ENCODE peak calls at places on chromosome 13, in nine cellular contexts. X, B, V, P, J, H, L, C and T are unnamed samples.

GRCh38 chr13:34857561-34857960 is 84.5 kb upstream of the NBEA start:
- DNase-seq in X (no peak), V (no peak), L (no peak), B (no peak), J (no peak), H (no peak), P (no peak), C (no peak), T (no peak)

GRCh38 chr13:96020155-96020575 is 33.0 kb downstream of the UGGT2 start:
- DNase-seq in H (no peak), C (no peak), J (peak), X (no peak), V (no peak), L (peak), B (peak), P (no peak), T (no peak)

GRCh38 chr13:112894673-112895481 is 74.1 kb upstream of the MCF2L start:
- DNase-seq in C (no peak), L (peak), B (no peak), X (peak), V (no peak), J (no peak), H (no peak), P (no peak), T (no peak)

GRCh38 chr13:76019421-76020044 is 383.4 kb downstream of the LMO7 start:
- DNase-seq in H (no peak), V (peak), C (no peak), J (no peak), L (no peak), X (no peak), B (peak), P (no peak), T (no peak)

GRCh38 chr13:48302920-48303330 is 626 bp upstream of the RB1 start:
- DNase-seq in P (no peak), C (no peak), H (no peak), B (peak), X (no peak), V (no peak), J (peak), L (peak), T (no peak)

GRCh38 chr13:113804017-113804702 is 45.1 kb downstream of the TMEM255B start:
- DNase-seq in B (no peak), C (no peak), X (peak), L (no peak), V (no peak), H (no peak), J (no peak), P (peak), T (no peak)

GRCh38 chr13:27792393-27793218 is at the start of gene GSX1:
- DNase-seq in L (peak), B (no peak), H (peak), C (no peak), P (no peak), J (peak), X (peak), V (peak), T (no peak)

GRCh38 chr13:113169277-113170272 is 11.1 kb downstream of the PROZ start:
- DNase-seq in L (no peak), C (no peak), H (no peak), P (no peak), B (no peak), J (no peak), V (no peak), X (peak), T (no peak)

GRCh38 chr13:54972838-54973237 is 1944.2 kb downstream of the OLFM4 start:
- DNase-seq in X (no peak), C (no peak), B (no peak), H (no peak), L (no peak), V (no peak), P (no peak), J (no peak), T (no peak)

GRCh38 chr13:103046676-103047075 is 19.5 kb downstream of the SLC10A2 start:
- DNase-seq in L (no peak), B (no peak), H (no peak), X (no peak), V (no peak), C (no peak), J (no peak), P (no peak), T (no peak)

GRCh38 chr13:67652887-67653286 is 422.8 kb upstream of the PCDH9 start:
- DNase-seq in H (no peak), P (no peak), B (no peak), C (no peak), J (no peak), X (no peak), L (no peak), V (no peak), T (no peak)

GRCh38 chr13:35157143-35157755 is 215.2 kb downstream of the NBEA start:
- DNase-seq in L (peak), B (peak), H (no peak), P (peak), V (no peak), C (no peak), X (no peak), J (peak), T (no peak)

GRCh38 chr13:39417643-39418042 is 185.3 kb downstream of the LHFPL6 start:
- DNase-seq in V (peak), H (peak), L (no peak), B (no peak), J (peak), P (no peak), X (no peak), C (no peak), T (no peak)

GRCh38 chr13:33508060-33508459 is 222.5 kb upstream of the STARD13 start:
- DNase-seq in X (no peak), V (no peak), B (no peak), L (no peak), J (no peak), C (no peak), H (no peak), P (no peak), T (no peak)

GRCh38 chr13:102856603-102857002 is 10.8 kb downstream of the ERCC5 start:
- DNase-seq in V (no peak), B (no peak), X (peak), J (no peak), L (peak), H (no peak), C (no peak), P (no peak), T (no peak)

GRCh38 chr13:91652389-91652788 is 254.0 kb downstream of the GPC5 start:
- DNase-seq in X (no peak), V (no peak), H (no peak), C (no peak), B (no peak), J (peak), L (no peak), P (no peak), T (no peak)

GRCh38 chr13:27455331-27455855 is 5.0 kb upstream of the MTIF3 start:
- DNase-seq in V (no peak), J (no peak), P (no peak), C (no peak), L (no peak), X (no peak), B (no peak), H (no peak), T (no peak)

GRCh38 chr13:100694722-100695644 is 20.4 kb upstream of the TMTC4 start:
- DNase-seq in L (peak), V (peak), B (peak), H (no peak), X (peak), J (peak), C (no peak), P (no peak), T (no peak)

GRCh38 chr13:28012896-28013295 is 24.4 kb upstream of the URAD start:
- DNase-seq in C (no peak), L (no peak), V (no peak), P (no peak), B (no peak), H (no peak), X (no peak), J (no peak), T (no peak)

GRCh38 chr13:86298741-86299140 is 499.5 kb upstream of the SLITRK6 start:
- DNase-seq in L (no peak), B (no peak), P (no peak), H (no peak), J (no peak), C (no peak), X (no peak), V (no peak), T (no peak)

GRCh38 chr13:73273737-73274136 is 214.9 kb downstream of the KLF5 start:
- DNase-seq in L (no peak), P (no peak), J (peak), V (no peak), C (no peak), H (no peak), B (no peak), X (no peak), T (no peak)

GRCh38 chr13:24097064-24097463 is 63.5 kb upstream of the SPATA13 start:
- DNase-seq in X (no peak), J (peak), H (no peak), V (no peak), B (no peak), C (no peak), L (no peak), P (no peak), T (no peak)

GRCh38 chr13:23673354-23673753 is 103.1 kb downstream of the TNFRSF19 start:
- DNase-seq in X (no peak), V (no peak), B (no peak), J (peak), P (peak), L (no peak), H (no peak), C (no peak), T (no peak)

GRCh38 chr13:33940898-33941297 is 122.9 kb downstream of the RFC3 start:
- DNase-seq in X (no peak), B (no peak), P (no peak), L (no peak), C (no peak), V (no peak), H (no peak), J (peak), T (no peak)

GRCh38 chr13:110137677-110138008 is 169.3 kb downstream of the COL4A1 start:
- DNase-seq in X (peak), P (no peak), B (peak), H (no peak), V (no peak), J (no peak), L (peak), C (no peak), T (no peak)

GRCh38 chr13:81133066-81133465 is 792.1 kb upstream of the SPRY2 start:
- DNase-seq in B (no peak), C (no peak), H (no peak), J (no peak), P (no peak), X (no peak), V (no peak), L (no peak), T (no peak)

GRCh38 chr13:26557393-26558073 is at the start of gene WASF3:
- DNase-seq in P (peak), V (peak), X (peak), L (peak), B (peak), C (peak), H (peak), J (peak), T (no peak)

GRCh38 chr13:35139591-35139990 is 197.5 kb downstream of the NBEA start:
- DNase-seq in J (peak), X (no peak), P (no peak), V (no peak), B (no peak), L (no peak), H (no peak), C (no peak), T (no peak)

GRCh38 chr13:114054269-114054668 is 78.2 kb downstream of the RASA3 start:
- DNase-seq in L (no peak), C (no peak), H (no peak), P (no peak), V (no peak), X (no peak), J (no peak), B (no peak), T (no peak)

GRCh38 chr13:32272021-32272695 is 43.0 kb downstream of the ZAR1L start:
- DNase-seq in P (no peak), B (no peak), L (no peak), H (no peak), X (no peak), J (no peak), C (no peak), V (no peak), T (no peak)

GRCh38 chr13:61664821-61665705 is 249.4 kb upstream of the PCDH20 start:
- DNase-seq in L (no peak), H (no peak), B (peak), P (no peak), J (no peak), V (no peak), X (no peak), C (no peak), T (no peak)

DNA sequence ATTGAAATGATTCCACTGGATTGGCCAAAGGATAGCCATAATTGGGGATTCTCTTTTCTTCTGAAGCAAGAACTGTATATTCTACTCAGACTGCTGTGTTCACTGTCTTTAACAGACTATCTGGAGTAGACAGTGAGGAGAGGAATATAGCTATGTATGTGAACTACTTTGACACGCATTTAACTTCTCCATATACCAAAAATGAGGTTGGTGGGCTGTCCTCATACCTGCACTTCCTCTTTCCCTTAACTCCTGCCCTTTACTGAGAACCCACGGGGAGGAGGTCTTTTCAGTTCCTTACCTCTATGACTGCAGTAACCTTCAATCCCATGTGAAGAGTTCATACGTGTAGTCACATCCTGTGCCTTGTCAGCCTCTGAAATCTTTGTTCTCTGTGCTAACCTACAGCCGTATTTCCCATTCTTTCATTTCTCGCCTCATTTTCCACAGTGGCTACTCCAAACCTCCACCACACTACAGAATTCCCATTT is 305.8 kb downstream of the MTUS2 start:
- DNase-seq in P (no peak), B (no peak), L (no peak), X (no peak), C (no peak), V (no peak), H (no peak), J (no peak), T (no peak)
- TF ChIP-seq POLR2A in P (no peak), B (no peak), L (no peak), X (no peak), C (no peak), V (no peak), H (no peak), J (no peak), T (no peak)

GRCh38 chr13:108733141-108733540 is 103.7 kb downstream of the MYO16 start:
- DNase-seq in B (no peak), H (no peak), X (no peak), J (no peak), P (no peak), V (no peak), C (no peak), L (no peak), T (no peak)

DNA sequence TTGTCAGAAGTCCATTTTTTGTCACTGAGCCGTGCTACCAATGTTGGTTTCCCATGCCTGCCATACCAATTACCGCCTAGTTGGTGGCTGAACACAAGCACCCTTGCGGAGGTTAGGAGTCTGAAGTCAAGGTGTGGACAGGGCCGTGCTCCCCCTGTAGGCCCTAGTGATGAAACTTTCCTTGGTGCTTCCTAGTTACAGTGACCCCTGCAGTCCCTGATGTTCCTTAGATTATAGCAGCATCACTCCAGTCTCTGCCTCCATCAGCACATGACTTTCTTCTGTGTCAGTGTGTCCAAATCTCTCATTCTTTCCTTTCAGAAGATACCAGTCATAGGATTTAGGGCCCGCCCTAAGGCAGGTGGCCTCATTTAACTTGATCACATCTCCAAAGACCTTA is 99.0 kb downstream of the MYO16 start:
- DNase-seq in H (no peak), B (peak), C (no peak), J (no peak), V (peak), L (no peak), P (no peak), X (no peak), T (no peak)
- TF ChIP-seq CTCF in H (no peak), B (peak), C (no peak), J (no peak), V (peak), L (no peak), P (no peak), X (no peak), T (no peak)

DNA sequence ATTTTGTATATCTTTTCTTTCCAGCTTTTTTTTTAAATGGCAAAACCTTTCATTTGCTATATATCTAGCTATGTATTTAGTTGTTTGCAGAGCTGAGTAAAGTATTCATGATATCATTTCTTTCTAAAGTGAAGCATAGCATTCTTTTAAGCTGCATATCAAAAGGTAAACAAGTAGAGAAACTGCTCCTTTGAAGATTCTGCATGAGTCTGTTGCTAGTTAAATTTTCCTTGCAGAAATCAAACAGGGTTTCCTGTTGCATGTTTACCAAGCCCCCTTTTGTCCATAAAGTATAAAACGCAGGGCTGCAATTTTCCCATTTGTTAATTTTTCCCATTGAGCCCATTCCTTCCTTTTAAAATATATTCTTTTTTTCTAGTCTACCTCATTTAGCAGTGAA is 110.7 kb upstream of the ARGLU1 start:
- DNase-seq in L (no peak), V (no peak), X (no peak), C (no peak), J (no peak), H (no peak), P (no peak), B (no peak), T (no peak)
- TF ChIP-seq POLR2A in L (no peak), V (no peak), X (no peak), C (no peak), J (no peak), H (no peak), P (no peak), B (no peak), T (no peak)

GRCh38 chr13:59409651-59410200 is 754.0 kb downstream of the DIAPH3 start:
- DNase-seq in P (no peak), X (no peak), H (no peak), C (no peak), V (no peak), J (no peak), B (no peak), L (no peak), T (no peak)

GRCh38 chr13:59416561-59416960 is 747.2 kb downstream of the DIAPH3 start:
- DNase-seq in B (no peak), X (no peak), H (no peak), C (no peak), P (no peak), J (no peak), V (no peak), L (no peak), T (no peak)

GRCh38 chr13:59413121-59413520 is 750.6 kb downstream of the DIAPH3 start:
- DNase-seq in V (no peak), L (no peak), H (no peak), C (no peak), J (no peak), P (no peak), X (no peak), B (no peak), T (no peak)

DNA sequence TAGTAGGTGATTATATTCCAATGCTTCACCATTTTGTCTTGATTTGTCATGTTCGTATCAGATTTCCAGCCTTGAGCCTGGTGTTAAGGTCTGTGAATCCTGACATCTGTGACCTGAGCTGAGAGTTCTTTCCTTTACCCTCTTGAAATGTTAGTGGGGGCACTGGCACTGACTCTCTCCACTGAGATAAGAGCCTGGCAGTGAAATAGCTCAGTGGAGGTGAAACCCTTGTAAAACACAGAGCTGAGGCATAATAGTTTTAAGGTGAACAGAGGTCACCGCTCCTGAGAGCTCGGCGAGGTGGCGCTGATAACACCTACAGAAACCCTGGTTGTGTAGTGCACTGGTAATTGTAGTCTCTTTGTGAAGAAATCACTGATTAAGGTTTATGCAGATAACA is 748.2 kb downstream of the DIAPH3 start:
- DNase-seq in X (no peak), C (no peak), J (no peak), H (no peak), B (no peak), P (no peak), L (peak), V (no peak), T (no peak)
- TF ChIP-seq CTCF in X (no peak), C (no peak), J (no peak), H (no peak), B (no peak), P (no peak), L (no peak), V (no peak), T (no peak)

GRCh38 chr13:45219938-45220375 is 19.1 kb upstream of the KCTD4 start:
- DNase-seq in L (no peak), V (no peak), H (no peak), X (no peak), C (no peak), B (peak), J (peak), P (no peak), T (no peak)

GRCh38 chr13:45220403-45220802 is 19.6 kb upstream of the KCTD4 start:
- DNase-seq in J (no peak), L (no peak), B (no peak), H (no peak), X (no peak), V (no peak), P (no peak), C (no peak), T (no peak)

GRCh38 chr13:45216193-45216592 is 15.3 kb upstream of the KCTD4 start:
- DNase-seq in V (no peak), J (no peak), C (no peak), B (no peak), L (no peak), P (no peak), X (no peak), H (no peak), T (no peak)

GRCh38 chr13:45218689-45219088 is 17.8 kb upstream of the KCTD4 start:
- DNase-seq in L (no peak), H (no peak), C (no peak), B (no peak), J (no peak), X (no peak), P (no peak), V (no peak), T (no peak)

DNA sequence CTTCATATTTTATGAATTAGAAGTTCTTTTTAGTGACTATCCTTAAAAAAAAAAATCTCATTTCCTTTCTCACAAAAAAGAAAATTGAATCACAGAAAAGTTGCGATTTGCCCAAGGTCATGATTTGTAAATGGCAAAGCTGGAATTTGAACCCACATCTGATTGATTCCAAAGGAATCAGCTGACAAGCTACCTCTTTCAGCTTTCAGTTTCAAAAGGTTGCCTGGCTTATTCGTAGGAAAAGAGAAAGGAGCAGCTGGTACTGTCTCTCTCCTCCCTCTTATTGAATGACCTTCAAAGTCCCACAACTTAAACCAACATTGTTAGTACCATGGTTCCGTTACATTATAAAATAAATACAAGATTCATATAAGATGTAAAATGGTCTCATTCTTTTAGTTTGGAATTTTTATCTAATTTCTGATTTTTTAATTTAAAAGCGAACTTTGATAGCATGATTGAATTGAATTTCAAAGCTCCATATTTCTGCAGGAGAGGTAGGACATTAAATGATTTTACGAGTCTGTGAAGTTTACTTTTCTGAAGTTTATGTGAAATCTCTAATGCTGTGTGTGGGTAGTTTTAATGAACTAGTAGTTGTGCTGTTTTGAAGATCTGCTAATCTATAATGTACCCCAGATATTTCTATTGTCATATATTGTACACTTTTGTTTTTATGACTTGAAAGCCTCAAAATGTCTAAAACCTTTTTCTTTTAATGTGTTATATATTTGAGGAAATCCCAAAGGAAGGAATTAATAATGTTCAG is 18.5 kb upstream of the KCTD4 start:
- DNase-seq in C (no peak), B (no peak), L (no peak), J (no peak), V (no peak), H (no peak), X (no peak), P (no peak), T (no peak)
- TF ChIP-seq POLR2A in C (no peak), B (no peak), L (no peak), J (no peak), V (no peak), H (no peak), X (no peak), P (no peak), T (no peak)

GRCh38 chr13:50417597-50417996 is 402.4 kb downstream of the KCNRG start:
- DNase-seq in H (no peak), B (no peak), L (no peak), V (no peak), X (no peak), C (no peak), P (no peak), J (no peak), T (no peak)
- TF ChIP-seq CTCF in H (no peak), B (no peak), L (no peak), V (no peak), X (no peak), C (no peak), P (no peak), J (no peak), T (no peak)